ENCODE peak calls at places on chromosomes 16 and 17, in five cellular contexts. N, W, C, E and Y are unnamed samples.

GRCh38 chr17:37828313-37829124 is 83.7 kb upstream of the HNF1B start:
- DNase-seq in N (no peak), W (no peak), C (no peak), E (no peak), Y (no peak)

GRCh38 chr16:67390816-67391423 is 2.4 kb downstream of the TPPP3 start:
- DNase-seq in N (no peak), W (no peak), C (no peak), E (no peak), Y (no peak)

GRCh38 chr17:32486091-32486700 is 597 bp upstream of the CDK5R1 start:
- DNase-seq in N (peak; percentile 59), W (peak; percentile 75), C (peak; percentile 76), E (peak; percentile 80), Y (peak; percentile 77)

GRCh38 chr16:24681793-24682192 is 47.7 kb upstream of the TNRC6A start:
- DNase-seq in N (no peak), W (no peak), C (no peak), E (no peak), Y (peak; percentile 48)

GRCh38 chr17:4463818-4464501 is 30.2 kb downstream of the SPNS3 start:
- DNase-seq in N (no peak), W (no peak), C (no peak), E (no peak), Y (no peak)

GRCh38 chr16:5430598-5430997 is 333.0 kb upstream of the EEF2KMT start:
- DNase-seq in N (no peak), W (no peak), C (no peak), E (no peak), Y (no peak)

GRCh38 chr16:27980919-27981670 is 82.4 kb downstream of the GSG1L start:
- DNase-seq in N (no peak), W (no peak), C (no peak), E (no peak), Y (no peak)

GRCh38 chr17:81365601-81366585 is 29.4 kb upstream of the BAHCC1 start:
- DNase-seq in N (no peak), W (no peak), C (no peak), E (no peak), Y (peak; percentile 30)

GRCh38 chr16:67326472-67327309 is at the start of the genes KCTD19 and LRRC36:
- DNase-seq in N (peak; percentile 26), W (peak; percentile 74), C (peak; percentile 21), E (peak; percentile 67), Y (peak; percentile 67)

GRCh38 chr16:25108054-25108453 is 3.5 kb upstream of the LCMT1 start:
- DNase-seq in N (peak; percentile 54), W (peak; percentile 64), C (peak; percentile 21), E (peak; percentile 31), Y (peak; percentile 55)

GRCh38 chr17:48728232-48729231 is at the start of gene HOXB13:
- DNase-seq in N (no peak), W (peak; percentile 30), C (no peak), E (peak; percentile 96), Y (peak; percentile 61)

GRCh38 chr16:4609200-4610010 is 5.3 kb downstream of the UBALD1 start:
- DNase-seq in N (no peak), W (no peak), C (no peak), E (no peak), Y (no peak)

GRCh38 chr16:296276-296675 is 13.3 kb downstream of the PDIA2 start:
- DNase-seq in N (no peak), W (no peak), C (no peak), E (no peak), Y (no peak)

GRCh38 chr16:86143666-86144065 is 244.7 kb downstream of the IRF8 start:
- DNase-seq in N (no peak), W (no peak), C (no peak), E (no peak), Y (no peak)

GRCh38 chr17:4354862-4355514 is 11.5 kb downstream of the UBE2G1 start:
- DNase-seq in N (no peak), W (no peak), C (no peak), E (no peak), Y (no peak)